ENCODE peak calls at places on chromosomes 2 and 18, in six cellular contexts. T is SK-N-DZ, C is activated gamma-delta T cell treated with Interleukin-2 at 50 U/mL for 16 hours, F is NCI-H460, N is substantia nigra, L is foreskin melanocyte. D is an unnamed sample.

GRCh38 chr18:7741640-7742039 is 174.5 kb downstream of the PTPRM start:
- DNase-seq in T (no peak), C (no peak), F (no peak), N (no peak), L (no peak), D (no peak)

GRCh38 chr2:159902722-159903121 is 104.7 kb upstream of the CD302 start:
- DNase-seq in T (no peak), C (no peak), F (no peak), N (no peak), L (no peak), D (no peak)

GRCh38 chr2:171547720-171548119 is 25.4 kb downstream of the CYBRD1 start:
- DNase-seq in T (no peak), C (no peak), F (no peak), N (no peak), L (no peak), D (no peak)

GRCh38 chr2:134668821-134669220 is 50.0 kb downstream of the TMEM163 start:
- DNase-seq in T (no peak), C (peak), F (no peak), N (no peak), L (peak), D (no peak)

GRCh38 chr2:201929627-201930026 is 104.0 kb upstream of the FZD7 start:
- DNase-seq in T (no peak), C (no peak), F (no peak), N (no peak), L (no peak), D (no peak)

GRCh38 chr2:226515344-226516055 is 284.1 kb downstream of the IRS1 start:
- DNase-seq in T (no peak), C (no peak), F (no peak), N (no peak), L (no peak), D (no peak)

GRCh38 chr2:58107803-58108710 is 61.5 kb downstream of the VRK2 start:
- DNase-seq in T (no peak), C (no peak), F (peak), N (no peak), L (no peak), D (peak)

GRCh38 chr18:42532119-42532518 is 577.1 kb downstream of the PIK3C3 start:
- DNase-seq in T (no peak), C (no peak), F (no peak), N (no peak), L (no peak), D (no peak)

GRCh38 chr2:162196611-162197010 is 44.6 kb upstream of the GCG start:
- DNase-seq in T (no peak), C (no peak), F (no peak), N (no peak), L (no peak), D (no peak)

GRCh38 chr2:171625013-171625412 is 62.3 kb upstream of the DYNC1I2 start:
- DNase-seq in T (no peak), C (no peak), F (no peak), N (no peak), L (no peak), D (no peak)

GRCh38 chr2:142872900-142873724 is 4.4 kb upstream of the KYNU start:
- DNase-seq in T (no peak), C (no peak), F (peak), N (no peak), L (peak), D (no peak)

GRCh38 chr2:55345064-55345463 is 74.6 kb downstream of the CCDC88A start:
- DNase-seq in T (no peak), C (no peak), F (no peak), N (no peak), L (no peak), D (no peak)

GRCh38 chr2:28447943-28448737 is 47.7 kb upstream of the PLB1 start:
- DNase-seq in T (no peak), C (no peak), F (no peak), N (no peak), L (peak), D (peak)

GRCh38 chr2:166375736-166376487 is at the start of gene SCN9A:
- DNase-seq in T (peak), C (peak), F (peak), N (peak), L (no peak), D (peak)

GRCh38 chr2:113831156-113831555 is 58.7 kb upstream of the ACTR3 start:
- DNase-seq in T (no peak), C (no peak), F (peak), N (no peak), L (no peak), D (no peak)

GRCh38 chr18:74139888-74140287 is 7.7 kb downstream of the FBXO15 start:
- DNase-seq in T (no peak), C (no peak), F (peak), N (no peak), L (peak), D (no peak)

GRCh38 chr2:10524341-10524740 is 76.2 kb upstream of the ODC1 start:
- DNase-seq in T (no peak), C (no peak), F (no peak), N (no peak), L (no peak), D (no peak)

GRCh38 chr2:88053301-88053700 is 2.3 kb downstream of the KRCC1 start:
- DNase-seq in T (no peak), C (no peak), F (no peak), N (no peak), L (peak), D (no peak)

GRCh38 chr2:60989256-60989655 is 28.3 kb upstream of the PEX13 start:
- DNase-seq in T (no peak), C (no peak), F (no peak), N (no peak), L (no peak), D (peak)

GRCh38 chr2:50455351-50455750 is 576.6 kb downstream of the NRXN1 start:
- DNase-seq in T (peak), C (no peak), F (no peak), N (no peak), L (no peak), D (no peak)

D was measured in A549.